ENCODE peak calls at places on chromosomes 16 and 17, in seven cellular contexts. W is upper lobe of right lung; E is CD4-positive, CD25-positive, alpha-beta regulatory T cell; S is CD8-positive, alpha-beta T cell; N is A549; U is heart left ventricle; Y is heart right ventricle. K is an unnamed sample. For H3K9me3, the result is how much of the 10 kb centered on the place peaks cover.

GRCh38 chr17:51611585-51611984 is 351.2 kb downstream of the UTP18 start:
- DNase-seq in N (no peak), S (no peak), U (peak), W (no peak), Y (peak), E (no peak), K (no peak)

GRCh38 chr16:85979605-85980004 is 80.6 kb downstream of the IRF8 start:
- DNase-seq in Y (no peak), S (no peak), U (no peak), W (no peak), N (no peak), E (no peak), K (no peak)

GRCh38 chr17:74566132-74566753 is 1.1 kb downstream of the CD300H start:
- DNase-seq in Y (no peak), N (peak), W (no peak), E (peak), S (no peak), U (no peak), K (no peak)

GRCh38 chr17:45751466-45751865 is 32.7 kb upstream of the CRHR1 start:
- DNase-seq in U (no peak), Y (no peak), S (no peak), W (no peak), E (no peak), N (no peak), K (no peak)

GRCh38 chr16:58418601-58419000 is 26.3 kb downstream of the GINS3 start:
- DNase-seq in W (no peak), N (no peak), S (no peak), Y (peak), E (no peak), U (peak), K (no peak)

GRCh38 chr16:60646631-60647030 is 1389.6 kb downstream of the CDH8 start:
- DNase-seq in S (no peak), Y (no peak), N (no peak), W (no peak), E (no peak), U (no peak), K (no peak)

GRCh38 chr17:40113961-40114272 is 7.9 kb upstream of the MSL1 start:
- DNase-seq in E (no peak), W (no peak), S (no peak), N (no peak), U (no peak), Y (no peak), K (no peak)

GRCh38 chr17:40536731-40537171 is 28.5 kb downstream of the CCR7 start:
- DNase-seq in E (no peak), Y (no peak), U (no peak), W (peak), N (no peak), S (no peak), K (no peak)

GRCh38 chr17:79332011-79332410 is 257.4 kb downstream of the ENGASE start:
- DNase-seq in S (no peak), Y (no peak), W (no peak), N (no peak), U (no peak), E (no peak), K (no peak)

GRCh38 chr17:68981288-68981687 is 26.1 kb upstream of the ABCA8 start:
- DNase-seq in E (no peak), Y (no peak), W (no peak), U (peak), S (no peak), N (no peak), K (no peak)

GRCh38 chr17:11948791-11949190 is 48.5 kb downstream of the ZNF18 start:
- DNase-seq in E (no peak), U (no peak), Y (no peak), N (no peak), W (no peak), S (no peak), K (no peak)

GRCh38 chr16:72989203-72989991 is 58.5 kb downstream of the ZFHX3 start:
- DNase-seq in E (no peak), U (no peak), W (no peak), Y (no peak), N (no peak), S (no peak), K (no peak)

GRCh38 chr16:89581861-89582563 is 6.5 kb downstream of the CPNE7 start:
- DNase-seq in S (no peak), N (no peak), W (no peak), U (no peak), Y (no peak), E (no peak), K (no peak)

GRCh38 chr17:627051-627450 is 87.6 kb downstream of the VPS53 start:
- DNase-seq in E (no peak), U (no peak), N (no peak), Y (no peak), W (no peak), S (no peak), K (no peak)

GRCh38 chr17:8475820-8476219 is 40.1 kb downstream of the NDEL1 start:
- DNase-seq in Y (no peak), E (no peak), W (peak), N (no peak), S (no peak), U (no peak), K (no peak)

GRCh38 chr17:82520041-82520910 is 744 bp downstream of the FOXK2 start:
- DNase-seq in U (peak), Y (peak), N (no peak), W (peak), S (peak), E (peak), K (peak)

GRCh38 chr17:82246365-82247174 is 17.7 kb downstream of the SLC16A3 start:
- DNase-seq in Y (no peak), S (peak), U (peak), E (no peak), W (no peak), N (peak), K (no peak)

GRCh38 chr16:30032083-30032819 is 1.2 kb upstream of the TLCD3B start:
- DNase-seq in Y (no peak), W (no peak), N (no peak), S (peak), E (peak), U (no peak), K (peak)

GRCh38 chr16:58755989-58756649 is 22.0 kb upstream of the GOT2 start:
- DNase-seq in Y (peak), S (peak), N (peak), E (peak), W (no peak), U (peak), K (peak)

GRCh38 chr17:72518810-72519597 is 398.2 kb downstream of the SOX9 start:
- DNase-seq in E (no peak), U (no peak), W (peak), Y (no peak), N (peak), S (no peak), K (no peak)

GRCh38 chr17:16046966-16047365 is 47.3 kb downstream of the TTC19 start:
- DNase-seq in W (no peak), N (no peak), U (no peak), S (no peak), Y (no peak), E (no peak), K (no peak)

GRCh38 chr16:1428511-1428910 is 2.4 kb upstream of the PERCC1 start:
- DNase-seq in U (peak), W (peak), S (peak), E (no peak), N (peak), Y (peak), K (no peak)

GRCh38 chr17:71922439-71922838 is 198.4 kb upstream of the SOX9 start:
- DNase-seq in Y (no peak), E (no peak), N (no peak), U (no peak), W (no peak), S (no peak), K (no peak)

GRCh38 chr16:25013751-25014499 is 1.2 kb downstream of the ARHGAP17 start:
- DNase-seq in S (no peak), W (no peak), U (no peak), N (no peak), E (peak), Y (no peak), K (no peak)

GRCh38 chr17:79340286-79340685 is 265.7 kb downstream of the ENGASE start:
- DNase-seq in W (no peak), U (no peak), N (no peak), E (no peak), Y (no peak), S (no peak), K (no peak)

GRCh38 chr17:71983828-71984227 is 137.0 kb upstream of the SOX9 start:
- DNase-seq in Y (no peak), E (no peak), U (no peak), W (no peak), S (no peak), N (no peak), K (no peak)

GRCh38 chr16:48125888-48126287 is 29.9 kb downstream of the ABCC12 start:
- DNase-seq in U (peak), W (no peak), S (no peak), E (no peak), N (no peak), Y (no peak), K (no peak)

GRCh38 chr16:59060212-59060611 is 326.1 kb upstream of the GOT2 start:
- DNase-seq in S (no peak), Y (no peak), N (no peak), E (no peak), W (no peak), U (no peak), K (no peak)

GRCh38 chr16:66928702-66929388 is 3.5 kb upstream of the RRAD start:
- DNase-seq in E (no peak), W (no peak), U (no peak), Y (no peak), N (no peak), S (peak), K (no peak)

GRCh38 chr16:80317132-80318098 is 223.4 kb upstream of the DYNLRB2 start:
- DNase-seq in E (no peak), W (no peak), Y (no peak), S (no peak), N (no peak), U (no peak), K (no peak)

GRCh38 chr17:16936536-16937310 is 35.2 kb downstream of the TNFRSF13B start:
- DNase-seq in S (no peak), U (no peak), Y (no peak), E (no peak), W (no peak), N (no peak), K (no peak)

GRCh38 chr16:1645914-1646525 is 32.1 kb upstream of the JPT2 start:
- DNase-seq in Y (no peak), E (no peak), N (peak), U (no peak), W (no peak), S (no peak), K (no peak)

GRCh38 chr17:35257080-35257701 is 14.3 kb downstream of the SLFN5 start:
- DNase-seq in N (peak), W (no peak), Y (peak), U (no peak), E (no peak), S (no peak), K (no peak)

GRCh38 chr16:68357923-68358322 is 47.1 kb downstream of the PRMT7 start:
- DNase-seq in Y (no peak), S (no peak), N (no peak), U (no peak), E (no peak), W (no peak), K (no peak)

GRCh38 chr17:82664701-82665182 is 16.5 kb upstream of the WDR45B start:
- DNase-seq in E (no peak), N (no peak), W (no peak), U (no peak), S (no peak), Y (no peak), K (no peak)

GRCh38 chr16:3220839-3221238 is 14.1 kb downstream of the ZNF200 start:
- DNase-seq in U (no peak), Y (no peak), W (no peak), N (no peak), E (no peak), S (no peak), K (no peak)
- H3K9me3 ChIP-seq in U (half or more), Y (under half), W (half or more), N (half or more), E (half or more), S (under half), K (under half)

GRCh38 chr17:54727624-54728023 is 173.0 kb upstream of the TOM1L1 start:
- DNase-seq in N (no peak), Y (no peak), U (no peak), W (no peak), S (no peak), E (no peak), K (no peak)
- H3K9me3 ChIP-seq in N (under half), Y (under half), U (half or more), W (under half), S (under half), E (under half), K (under half)

DNA sequence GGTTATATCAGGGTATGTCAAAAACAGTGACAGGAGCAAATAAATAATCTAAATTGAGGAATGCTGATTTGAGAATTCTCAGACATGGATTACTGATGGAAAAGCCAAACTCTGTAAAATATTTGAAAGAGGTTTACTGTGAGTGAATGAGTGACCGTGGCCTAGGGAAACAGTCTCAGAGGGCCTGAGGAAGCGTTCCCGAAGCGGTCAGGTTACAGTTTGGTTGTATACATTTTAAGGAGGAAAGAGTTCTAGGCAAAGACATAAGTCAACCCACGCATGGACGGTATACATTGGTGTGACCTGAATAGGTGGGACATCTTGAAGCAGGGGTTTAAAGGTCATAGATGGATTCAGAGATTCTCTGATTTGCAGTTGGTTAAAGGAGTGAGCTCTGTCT is 771.7 kb downstream of the KCNJ18 start:
- DNase-seq in Y (no peak), N (no peak), W (no peak), E (no peak), S (no peak), U (no peak), K (no peak)
- H3K9me3 ChIP-seq in Y (under half), N (under half), W (under half), E (under half), S (under half), U (under half), K (under half)

GRCh38 chr16:62370445-62370844 is 334.2 kb upstream of the CDH8 start:
- DNase-seq in S (no peak), E (no peak), Y (no peak), N (no peak), W (no peak), U (no peak), K (no peak)
- H3K9me3 ChIP-seq in S (under half), E (under half), Y (under half), N (under half), W (under half), U (under half), K (under half)

GRCh38 chr16:35574454-35575431 is 2115.3 kb downstream of the TP53TG3F start:
- DNase-seq in N (no peak), U (no peak), Y (no peak), S (no peak), W (no peak), E (no peak), K (no peak)

GRCh38 chr16:35572186-35572585 is 2112.8 kb downstream of the TP53TG3F start:
- DNase-seq in E (no peak), Y (no peak), N (no peak), U (no peak), W (no peak), S (no peak), K (no peak)

GRCh38 chr16:35575432-35575821 is 2116.0 kb downstream of the TP53TG3F start:
- DNase-seq in E (no peak), W (no peak), U (no peak), N (no peak), S (no peak), Y (no peak), K (no peak)

GRCh38 chr16:35574011-35574410 is 2114.6 kb downstream of the TP53TG3F start:
- DNase-seq in S (no peak), W (no peak), N (no peak), E (no peak), U (no peak), Y (no peak), K (no peak)

DNA sequence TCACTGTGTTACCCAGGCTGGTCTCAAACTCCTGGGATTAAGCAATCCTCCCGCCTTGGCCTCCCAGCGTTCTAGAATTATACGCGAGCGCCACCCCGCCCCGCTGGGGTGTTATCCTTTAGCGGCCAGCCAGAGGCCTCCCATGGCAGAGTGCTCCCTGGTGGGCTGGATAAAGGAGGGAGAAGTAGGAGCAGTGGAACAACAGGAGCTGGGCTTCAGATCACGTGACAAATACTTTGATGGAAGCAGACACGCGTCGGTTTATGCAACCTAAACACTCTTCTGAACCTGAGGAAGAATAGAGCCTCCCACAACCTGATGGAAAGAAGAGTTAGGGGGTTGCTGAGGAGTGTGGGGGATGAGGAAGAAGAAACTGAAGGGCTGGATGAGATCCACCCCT is 2114.0 kb downstream of the TP53TG3F start:
- DNase-seq in S (no peak), W (no peak), U (no peak), Y (no peak), N (no peak), E (no peak), K (no peak)
- H3K9me3 ChIP-seq in S (under half), W (under half), U (under half), Y (under half), N (under half), E (under half), K (under half)

GRCh38 chr17:41666336-41666680 is 22.4 kb upstream of the EIF1 start:
- DNase-seq in S (peak), U (no peak), W (peak), E (no peak), Y (peak), N (peak), K (peak)

GRCh38 chr17:41667280-41668008 is 21.2 kb upstream of the EIF1 start:
- DNase-seq in S (no peak), Y (no peak), N (no peak), E (no peak), W (no peak), U (no peak), K (no peak)

GRCh38 chr17:41665566-41666335 is 22.9 kb upstream of the EIF1 start:
- DNase-seq in W (peak), S (peak), N (peak), Y (peak), E (peak), U (peak), K (peak)

GRCh38 chr17:41664587-41665565 is 23.8 kb upstream of the EIF1 start:
- DNase-seq in S (no peak), N (no peak), W (no peak), Y (no peak), E (no peak), U (no peak), K (no peak)

GRCh38 chr17:41666708-41667279 is 21.9 kb upstream of the EIF1 start:
- DNase-seq in U (peak), Y (peak), S (peak), N (peak), W (peak), E (peak), K (peak)
- H3K9me3 ChIP-seq in U (under half), Y (under half), S (under half), N (under half), W (under half), E (under half), K (under half)

K was measured in T-helper 17 cell.